ENCODE peak calls at places on chromosomes 3 and 15, in nine cellular contexts. One of them, this sample, is unnamed.

GRCh38 chr3:96465521-96465920 is 348.9 kb upstream of the EPHA6 start:
- DNase-seq in mucosa of descending colon: no peak
- DNase-seq in stimulated activated CD8-positive, alpha-beta memory T cell treated with anti-CD3 and anti-CD28 coated beads, Interleukin-2, amount 100 ng/mL, for 48 hours: no peak
- DNase-seq in Caki2: no peak
- DNase-seq in HFFc6: no peak
- DNase-seq in NCI-H510A treated with DMSO at 0.1 percent for 48 hours: no peak
- DNase-seq in mesothelial cell of epicardium: no peak
- DNase-seq in GM23248: no peak
- DNase-seq in kidney: no peak
- DNase-seq in this sample: no peak

GRCh38 chr3:182393830-182394367 is 399.4 kb upstream of the ATP11B start:
- DNase-seq in NCI-H510A treated with DMSO at 0.1 percent for 48 hours: peak
- DNase-seq in mesothelial cell of epicardium: no peak
- DNase-seq in GM23248: no peak
- DNase-seq in HFFc6: no peak
- DNase-seq in mucosa of descending colon: no peak
- DNase-seq in kidney: no peak
- DNase-seq in Caki2: no peak
- DNase-seq in stimulated activated CD8-positive, alpha-beta memory T cell treated with anti-CD3 and anti-CD28 coated beads, Interleukin-2, amount 100 ng/mL, for 48 hours: no peak
- DNase-seq in this sample: no peak

GRCh38 chr3:196604548-196604947 is 34.9 kb upstream of the NRROS start:
- DNase-seq in mucosa of descending colon: no peak
- DNase-seq in kidney: no peak
- DNase-seq in NCI-H510A treated with DMSO at 0.1 percent for 48 hours: peak
- DNase-seq in HFFc6: no peak
- DNase-seq in Caki2: no peak
- DNase-seq in stimulated activated CD8-positive, alpha-beta memory T cell treated with anti-CD3 and anti-CD28 coated beads, Interleukin-2, amount 100 ng/mL, for 48 hours: no peak
- DNase-seq in mesothelial cell of epicardium: no peak
- DNase-seq in GM23248: no peak
- DNase-seq in this sample: no peak

GRCh38 chr15:65939901-65940617 is 70.8 kb downstream of the RAB11A start:
- DNase-seq in NCI-H510A treated with DMSO at 0.1 percent for 48 hours: peak
- DNase-seq in Caki2: peak
- DNase-seq in stimulated activated CD8-positive, alpha-beta memory T cell treated with anti-CD3 and anti-CD28 coated beads, Interleukin-2, amount 100 ng/mL, for 48 hours: no peak
- DNase-seq in kidney: no peak
- DNase-seq in mesothelial cell of epicardium: no peak
- DNase-seq in mucosa of descending colon: no peak
- DNase-seq in HFFc6: peak
- DNase-seq in GM23248: peak
- DNase-seq in this sample: no peak

GRCh38 chr3:143040264-143040879 is 39.0 kb downstream of the U2SURP start:
- DNase-seq in HFFc6: peak
- DNase-seq in Caki2: peak
- DNase-seq in GM23248: peak
- DNase-seq in kidney: no peak
- DNase-seq in mucosa of descending colon: no peak
- DNase-seq in stimulated activated CD8-positive, alpha-beta memory T cell treated with anti-CD3 and anti-CD28 coated beads, Interleukin-2, amount 100 ng/mL, for 48 hours: no peak
- DNase-seq in NCI-H510A treated with DMSO at 0.1 percent for 48 hours: no peak
- DNase-seq in mesothelial cell of epicardium: no peak
- DNase-seq in this sample: no peak

GRCh38 chr3:101216710-101217457 is 103.5 kb downstream of the IMPG2 start:
- DNase-seq in mucosa of descending colon: no peak
- DNase-seq in mesothelial cell of epicardium: no peak
- DNase-seq in Caki2: no peak
- DNase-seq in HFFc6: peak
- DNase-seq in stimulated activated CD8-positive, alpha-beta memory T cell treated with anti-CD3 and anti-CD28 coated beads, Interleukin-2, amount 100 ng/mL, for 48 hours: no peak
- DNase-seq in GM23248: peak
- DNase-seq in NCI-H510A treated with DMSO at 0.1 percent for 48 hours: no peak
- DNase-seq in kidney: peak
- DNase-seq in this sample: no peak

GRCh38 chr3:178170698-178171535 is 365.3 kb upstream of the KCNMB2 start:
- DNase-seq in NCI-H510A treated with DMSO at 0.1 percent for 48 hours: no peak
- DNase-seq in mesothelial cell of epicardium: no peak
- DNase-seq in kidney: no peak
- DNase-seq in mucosa of descending colon: no peak
- DNase-seq in Caki2: peak
- DNase-seq in GM23248: peak
- DNase-seq in HFFc6: peak
- DNase-seq in stimulated activated CD8-positive, alpha-beta memory T cell treated with anti-CD3 and anti-CD28 coated beads, Interleukin-2, amount 100 ng/mL, for 48 hours: no peak
- DNase-seq in this sample: no peak

GRCh38 chr3:176693416-176693815 is 503.9 kb downstream of the TBL1XR1 start:
- DNase-seq in stimulated activated CD8-positive, alpha-beta memory T cell treated with anti-CD3 and anti-CD28 coated beads, Interleukin-2, amount 100 ng/mL, for 48 hours: no peak
- DNase-seq in HFFc6: no peak
- DNase-seq in mucosa of descending colon: no peak
- DNase-seq in mesothelial cell of epicardium: no peak
- DNase-seq in kidney: no peak
- DNase-seq in Caki2: no peak
- DNase-seq in NCI-H510A treated with DMSO at 0.1 percent for 48 hours: no peak
- DNase-seq in GM23248: no peak
- DNase-seq in this sample: no peak

This sample was measured in Right ventricle myocardium inferior.